ENCODE peak calls at places on chromosomes 3 and 15, in four cellular contexts. B is hepatocyte, I is GM23338, X is HCT116. Z is an unnamed sample. For H3K4me1, the result is how much of the 10 kb centered on the place peaks cover.

GRCh38 chr3:187286467-187287059 is 5.0 kb downstream of the MASP1 start:
- DNase-seq in B (peak), I (no peak), X (no peak), Z (no peak)

GRCh38 chr3:111285691-111286090 is 214.1 kb downstream of the NECTIN3 start:
- DNase-seq in X (no peak), B (no peak), I (no peak), Z (no peak)

GRCh38 chr15:57866149-57866736 is 159.7 kb downstream of the POLR2M start:
- DNase-seq in X (peak), B (peak), I (peak), Z (peak)

GRCh38 chr3:180358179-180358578 is 243.8 kb upstream of the TTC14 start:
- DNase-seq in I (no peak), X (no peak), B (no peak), Z (no peak)

GRCh38 chr3:13637953-13638352 is 89.0 kb downstream of the FBLN2 start:
- DNase-seq in X (no peak), I (no peak), B (no peak), Z (no peak)

GRCh38 chr3:107062787-107063186 is 314.5 kb upstream of the CCDC54 start:
- DNase-seq in B (no peak), X (no peak), I (peak), Z (peak)

GRCh38 chr15:36658905-36659304 is 79.5 kb downstream of the CDIN1 start:
- DNase-seq in B (no peak), X (no peak), I (peak), Z (no peak)

GRCh38 chr3:79467721-79468120 is 300.1 kb downstream of the ROBO1 start:
- DNase-seq in I (peak), X (no peak), B (peak), Z (peak)

GRCh38 chr3:156456771-156457224 is 98.1 kb downstream of the SSR3 start:
- DNase-seq in X (no peak), I (peak), B (peak), Z (no peak)

GRCh38 chr3:27454461-27454860 is 29.7 kb downstream of the SLC4A7 start:
- DNase-seq in I (no peak), X (no peak), B (no peak), Z (no peak)

DNA sequence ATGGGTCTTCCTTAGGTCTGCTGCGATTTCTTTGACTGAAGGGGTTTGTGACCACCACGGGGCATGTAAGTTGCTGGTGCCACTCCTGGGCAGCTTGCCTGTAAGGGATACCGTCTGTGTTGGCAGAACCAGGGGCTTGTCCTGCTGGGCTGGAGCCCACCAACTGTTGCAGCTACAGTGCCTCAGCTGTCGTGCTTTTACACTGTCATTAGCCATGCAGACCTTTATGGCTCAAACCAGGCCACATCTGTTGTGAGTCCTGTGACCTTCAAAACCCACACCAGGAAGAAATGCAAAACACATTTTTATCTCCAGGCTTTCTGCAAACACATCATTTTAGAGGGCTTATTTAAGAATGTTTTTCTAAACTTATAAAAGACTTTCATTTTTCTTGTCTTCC is 168.7 kb downstream of the PTPRG start:
- DNase-seq in X (no peak), I (no peak), B (no peak), Z (no peak)
- H3K4me1 ChIP-seq in X (under half), I (half or more), B (under half), Z (under half)

DNA sequence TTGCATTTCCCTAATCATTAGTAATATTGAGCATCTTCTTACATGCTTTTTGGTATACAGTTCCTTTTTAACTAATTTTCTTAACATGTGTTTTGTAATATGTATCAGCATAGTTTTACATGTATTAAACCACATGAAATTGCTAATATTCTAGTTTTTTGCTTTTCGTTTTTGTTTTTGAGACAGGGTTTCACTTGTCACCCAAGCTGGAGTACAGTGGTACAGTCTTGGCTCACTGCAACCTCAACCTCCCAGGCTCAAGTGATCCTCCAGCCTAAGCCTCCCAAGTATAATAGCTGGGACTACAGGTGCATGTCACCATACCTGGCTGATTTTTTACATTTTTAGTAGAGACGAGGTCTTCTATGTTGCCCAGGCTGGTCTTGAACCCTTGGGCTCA is 4.4 kb upstream of the ISG20 start:
- DNase-seq in B (no peak), X (no peak), I (no peak), Z (no peak)
- H3K4me1 ChIP-seq in B (under half), X (under half), I (under half), Z (under half)

GRCh38 chr15:68367226-68367625 is 64.7 kb downstream of the ITGA11 start:
- DNase-seq in B (no peak), X (no peak), I (no peak), Z (no peak)
- H3K4me1 ChIP-seq in B (under half), X (under half), I (under half), Z (under half)

GRCh38 chr15:25372298-25372697 is 66.5 kb downstream of the UBE3A start:
- DNase-seq in B (no peak), I (no peak), X (no peak), Z (no peak)

GRCh38 chr15:25374143-25374542 is 64.7 kb downstream of the UBE3A start:
- DNase-seq in X (no peak), I (no peak), B (no peak), Z (no peak)

GRCh38 chr15:25378501-25378901 is 60.3 kb downstream of the UBE3A start:
- DNase-seq in X (no peak), I (no peak), B (no peak), Z (no peak)

GRCh38 chr15:25375557-25375956 is 63.3 kb downstream of the UBE3A start:
- DNase-seq in B (no peak), I (no peak), X (no peak), Z (no peak)
- H3K4me1 ChIP-seq in B (under half), I (under half), X (under half), Z (under half)

DNA sequence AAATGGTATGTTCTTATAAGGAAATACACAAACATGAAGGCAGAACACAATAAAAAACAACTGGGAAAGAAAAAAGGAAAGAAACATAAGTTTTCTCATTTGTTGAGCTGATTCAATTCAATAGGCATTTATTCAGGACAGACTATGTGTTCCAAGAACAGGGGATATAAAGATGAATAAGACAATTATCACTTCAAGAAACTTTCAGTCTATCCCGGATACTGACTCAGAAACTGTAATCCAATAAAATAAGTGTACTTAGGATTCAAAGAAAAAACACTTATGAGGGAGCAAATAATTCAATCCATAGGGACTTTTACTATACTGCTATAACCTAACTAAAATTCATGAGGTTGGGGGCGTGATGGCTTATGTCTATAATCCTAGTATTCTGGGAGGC is 3.5 kb upstream of the POPDC2 start:
- DNase-seq in B (no peak), I (no peak), X (no peak), Z (no peak)
- H3K4me1 ChIP-seq in B (under half), I (under half), X (under half), Z (under half)

DNA sequence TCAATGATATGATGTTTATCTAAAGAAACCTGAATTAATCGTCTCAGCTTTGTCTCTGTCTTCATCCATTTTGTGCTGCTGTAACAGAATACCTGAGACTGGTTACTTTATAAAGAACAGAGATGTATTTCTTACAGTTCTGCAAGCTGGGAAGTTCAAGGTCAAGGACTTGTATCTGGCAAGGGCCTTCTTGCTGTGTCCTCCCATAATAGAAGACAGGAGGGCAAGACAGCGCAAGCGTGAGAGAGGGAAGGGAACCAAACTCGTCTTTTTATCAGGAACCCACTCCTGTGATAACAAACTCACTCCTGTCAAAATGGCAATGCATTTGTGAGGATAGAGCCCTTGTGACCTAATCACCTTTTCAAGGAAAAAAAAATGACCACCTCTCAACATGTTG is 131.5 kb downstream of the GHSR start:
- DNase-seq in I (no peak), X (no peak), B (no peak), Z (no peak)
- H3K4me1 ChIP-seq in I (under half), X (under half), B (under half), Z (under half)

DNA sequence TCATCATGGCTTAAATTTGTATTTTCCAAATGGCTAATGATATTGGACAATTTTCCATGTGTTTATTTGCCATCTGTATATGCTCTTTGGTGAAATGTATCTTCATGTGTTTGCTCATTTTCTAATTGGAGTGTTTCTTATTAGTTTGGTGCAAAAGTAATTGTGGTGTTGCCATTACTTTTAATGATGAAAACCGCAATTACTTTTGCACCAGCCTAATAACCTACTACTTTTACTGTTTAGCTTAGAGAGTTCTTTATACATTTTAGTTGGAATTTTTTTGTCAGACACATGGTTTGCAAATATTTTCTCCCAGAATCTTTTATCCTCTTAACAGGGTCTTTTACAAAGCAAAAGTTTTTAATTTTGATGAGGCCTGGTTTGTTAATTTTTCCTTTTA is 141.0 kb upstream of the AGTR1 start:
- DNase-seq in X (no peak), I (no peak), B (no peak), Z (no peak)
- H3K4me1 ChIP-seq in X (under half), I (under half), B (under half), Z (under half)

GRCh38 chr3:51966016-51966415 is 1.2 kb downstream of the PCBP4 start:
- DNase-seq in X (no peak), I (no peak), B (no peak), Z (no peak)
- H3K4me1 ChIP-seq in X (under half), I (under half), B (under half), Z (under half)

Z was measured in NT2/D1.